ENCODE peak calls at places on chromosomes 11 and 22, in eight cellular contexts. One of them, this sample, is unnamed.

GRCh38 chr22:27370281-27370680 is 431.3 kb downstream of the MN1 start:
- DNase-seq in A172: no peak
- DNase-seq in activated naive CD4-positive, alpha-beta T cell: no peak
- DNase-seq in CD8-positive, alpha-beta memory T cell: no peak
- DNase-seq in cardiac fibroblast: peak
- DNase-seq in naive B cell: no peak
- DNase-seq in stimulated activated CD8-positive, alpha-beta memory T cell treated with anti-CD3 and anti-CD28 coated beads, Interleukin-15, amount 100 ng/mL, for 1 hour: no peak
- DNase-seq in SK-N-SH: no peak
- DNase-seq in this sample: no peak

GRCh38 chr11:6326980-6327379 is 6.7 kb upstream of the CAVIN3 start:
- DNase-seq in CD8-positive, alpha-beta memory T cell: no peak
- DNase-seq in naive B cell: no peak
- DNase-seq in A172: no peak
- DNase-seq in activated naive CD4-positive, alpha-beta T cell: no peak
- DNase-seq in SK-N-SH: no peak
- DNase-seq in cardiac fibroblast: no peak
- DNase-seq in stimulated activated CD8-positive, alpha-beta memory T cell treated with anti-CD3 and anti-CD28 coated beads, Interleukin-15, amount 100 ng/mL, for 1 hour: no peak
- DNase-seq in this sample: no peak

GRCh38 chr11:17012712-17013547 is 1.3 kb downstream of the PLEKHA7 start:
- DNase-seq in cardiac fibroblast: peak
- DNase-seq in SK-N-SH: no peak
- DNase-seq in activated naive CD4-positive, alpha-beta T cell: no peak
- DNase-seq in CD8-positive, alpha-beta memory T cell: no peak
- DNase-seq in naive B cell: no peak
- DNase-seq in stimulated activated CD8-positive, alpha-beta memory T cell treated with anti-CD3 and anti-CD28 coated beads, Interleukin-15, amount 100 ng/mL, for 1 hour: no peak
- DNase-seq in A172: peak
- DNase-seq in this sample: no peak

GRCh38 chr11:124475265-124475664 is 29.8 kb upstream of the OR8B8 start:
- DNase-seq in stimulated activated CD8-positive, alpha-beta memory T cell treated with anti-CD3 and anti-CD28 coated beads, Interleukin-15, amount 100 ng/mL, for 1 hour: no peak
- DNase-seq in naive B cell: no peak
- DNase-seq in A172: no peak
- DNase-seq in cardiac fibroblast: no peak
- DNase-seq in CD8-positive, alpha-beta memory T cell: no peak
- DNase-seq in SK-N-SH: no peak
- DNase-seq in activated naive CD4-positive, alpha-beta T cell: no peak
- DNase-seq in this sample: no peak

GRCh38 chr11:64006468-64006867 is 20.2 kb downstream of the OTUB1 start:
- DNase-seq in SK-N-SH: no peak
- DNase-seq in cardiac fibroblast: no peak
- DNase-seq in CD8-positive, alpha-beta memory T cell: no peak
- DNase-seq in activated naive CD4-positive, alpha-beta T cell: no peak
- DNase-seq in naive B cell: no peak
- DNase-seq in A172: no peak
- DNase-seq in stimulated activated CD8-positive, alpha-beta memory T cell treated with anti-CD3 and anti-CD28 coated beads, Interleukin-15, amount 100 ng/mL, for 1 hour: no peak
- DNase-seq in this sample: no peak

GRCh38 chr22:37751449-37752188 is 54.8 kb downstream of the TRIOBP start:
- DNase-seq in stimulated activated CD8-positive, alpha-beta memory T cell treated with anti-CD3 and anti-CD28 coated beads, Interleukin-15, amount 100 ng/mL, for 1 hour: no peak
- DNase-seq in CD8-positive, alpha-beta memory T cell: no peak
- DNase-seq in activated naive CD4-positive, alpha-beta T cell: no peak
- DNase-seq in cardiac fibroblast: no peak
- DNase-seq in naive B cell: no peak
- DNase-seq in A172: no peak
- DNase-seq in SK-N-SH: no peak
- DNase-seq in this sample: no peak

GRCh38 chr11:6523253-6523652 is 26.2 kb downstream of the DNHD1 start:
- DNase-seq in SK-N-SH: no peak
- DNase-seq in CD8-positive, alpha-beta memory T cell: no peak
- DNase-seq in cardiac fibroblast: peak
- DNase-seq in activated naive CD4-positive, alpha-beta T cell: no peak
- DNase-seq in naive B cell: no peak
- DNase-seq in stimulated activated CD8-positive, alpha-beta memory T cell treated with anti-CD3 and anti-CD28 coated beads, Interleukin-15, amount 100 ng/mL, for 1 hour: no peak
- DNase-seq in A172: peak
- DNase-seq in this sample: no peak

GRCh38 chr11:94805994-94806393 is 37.8 kb downstream of the AMOTL1 start:
- DNase-seq in A172: no peak
- DNase-seq in cardiac fibroblast: no peak
- DNase-seq in activated naive CD4-positive, alpha-beta T cell: no peak
- DNase-seq in stimulated activated CD8-positive, alpha-beta memory T cell treated with anti-CD3 and anti-CD28 coated beads, Interleukin-15, amount 100 ng/mL, for 1 hour: no peak
- DNase-seq in CD8-positive, alpha-beta memory T cell: no peak
- DNase-seq in naive B cell: no peak
- DNase-seq in SK-N-SH: no peak
- DNase-seq in this sample: no peak

GRCh38 chr22:19497245-19497644 is 17.5 kb downstream of the CDC45 start:
- DNase-seq in naive B cell: no peak
- DNase-seq in CD8-positive, alpha-beta memory T cell: no peak
- DNase-seq in cardiac fibroblast: peak
- DNase-seq in stimulated activated CD8-positive, alpha-beta memory T cell treated with anti-CD3 and anti-CD28 coated beads, Interleukin-15, amount 100 ng/mL, for 1 hour: no peak
- DNase-seq in activated naive CD4-positive, alpha-beta T cell: no peak
- DNase-seq in SK-N-SH: no peak
- DNase-seq in A172: no peak
- DNase-seq in this sample: peak

GRCh38 chr22:46897246-46897623 is 134.8 kb downstream of the TBC1D22A start:
- DNase-seq in activated naive CD4-positive, alpha-beta T cell: no peak
- DNase-seq in cardiac fibroblast: no peak
- DNase-seq in CD8-positive, alpha-beta memory T cell: no peak
- DNase-seq in stimulated activated CD8-positive, alpha-beta memory T cell treated with anti-CD3 and anti-CD28 coated beads, Interleukin-15, amount 100 ng/mL, for 1 hour: no peak
- DNase-seq in SK-N-SH: no peak
- DNase-seq in A172: peak
- DNase-seq in naive B cell: no peak
- DNase-seq in this sample: no peak

GRCh38 chr11:118411523-118411922 is 10.1 kb downstream of the ATP5MG start:
- DNase-seq in activated naive CD4-positive, alpha-beta T cell: no peak
- DNase-seq in CD8-positive, alpha-beta memory T cell: no peak
- DNase-seq in stimulated activated CD8-positive, alpha-beta memory T cell treated with anti-CD3 and anti-CD28 coated beads, Interleukin-15, amount 100 ng/mL, for 1 hour: no peak
- DNase-seq in SK-N-SH: no peak
- DNase-seq in A172: no peak
- DNase-seq in cardiac fibroblast: no peak
- DNase-seq in naive B cell: no peak
- DNase-seq in this sample: no peak

GRCh38 chr11:12683857-12684256 is 9.6 kb downstream of the TEAD1 start:
- DNase-seq in A172: no peak
- DNase-seq in SK-N-SH: no peak
- DNase-seq in activated naive CD4-positive, alpha-beta T cell: no peak
- DNase-seq in cardiac fibroblast: peak
- DNase-seq in naive B cell: no peak
- DNase-seq in CD8-positive, alpha-beta memory T cell: no peak
- DNase-seq in stimulated activated CD8-positive, alpha-beta memory T cell treated with anti-CD3 and anti-CD28 coated beads, Interleukin-15, amount 100 ng/mL, for 1 hour: no peak
- DNase-seq in this sample: no peak

GRCh38 chr11:18780329-18780728 is 11.3 kb downstream of the PTPN5 start:
- DNase-seq in stimulated activated CD8-positive, alpha-beta memory T cell treated with anti-CD3 and anti-CD28 coated beads, Interleukin-15, amount 100 ng/mL, for 1 hour: no peak
- DNase-seq in cardiac fibroblast: no peak
- DNase-seq in A172: no peak
- DNase-seq in activated naive CD4-positive, alpha-beta T cell: no peak
- DNase-seq in naive B cell: no peak
- DNase-seq in CD8-positive, alpha-beta memory T cell: no peak
- DNase-seq in SK-N-SH: no peak
- DNase-seq in this sample: no peak

GRCh38 chr11:16685914-16686313 is 52.5 kb upstream of the C11orf58 start:
- DNase-seq in activated naive CD4-positive, alpha-beta T cell: no peak
- DNase-seq in naive B cell: no peak
- DNase-seq in A172: no peak
- DNase-seq in SK-N-SH: no peak
- DNase-seq in stimulated activated CD8-positive, alpha-beta memory T cell treated with anti-CD3 and anti-CD28 coated beads, Interleukin-15, amount 100 ng/mL, for 1 hour: no peak
- DNase-seq in cardiac fibroblast: no peak
- DNase-seq in CD8-positive, alpha-beta memory T cell: no peak
- DNase-seq in this sample: no peak

GRCh38 chr22:42383287-42383686 is 48.9 kb downstream of the NFAM1 start:
- DNase-seq in CD8-positive, alpha-beta memory T cell: no peak
- DNase-seq in stimulated activated CD8-positive, alpha-beta memory T cell treated with anti-CD3 and anti-CD28 coated beads, Interleukin-15, amount 100 ng/mL, for 1 hour: no peak
- DNase-seq in cardiac fibroblast: no peak
- DNase-seq in naive B cell: no peak
- DNase-seq in A172: no peak
- DNase-seq in SK-N-SH: no peak
- DNase-seq in activated naive CD4-positive, alpha-beta T cell: no peak
- DNase-seq in this sample: no peak

GRCh38 chr11:47331454-47332302 is 20.8 kb downstream of the MYBPC3 start:
- DNase-seq in CD8-positive, alpha-beta memory T cell: no peak
- DNase-seq in stimulated activated CD8-positive, alpha-beta memory T cell treated with anti-CD3 and anti-CD28 coated beads, Interleukin-15, amount 100 ng/mL, for 1 hour: no peak
- DNase-seq in cardiac fibroblast: no peak
- DNase-seq in SK-N-SH: peak
- DNase-seq in activated naive CD4-positive, alpha-beta T cell: no peak
- DNase-seq in A172: no peak
- DNase-seq in naive B cell: no peak
- DNase-seq in this sample: no peak

GRCh38 chr11:95849087-95849825 is 59.0 kb downstream of the CEP57 start:
- DNase-seq in cardiac fibroblast: peak
- DNase-seq in A172: peak
- DNase-seq in SK-N-SH: peak
- DNase-seq in activated naive CD4-positive, alpha-beta T cell: no peak
- DNase-seq in stimulated activated CD8-positive, alpha-beta memory T cell treated with anti-CD3 and anti-CD28 coated beads, Interleukin-15, amount 100 ng/mL, for 1 hour: no peak
- DNase-seq in naive B cell: no peak
- DNase-seq in CD8-positive, alpha-beta memory T cell: no peak
- DNase-seq in this sample: no peak

GRCh38 chr11:35158371-35159081 is 19.6 kb downstream of the CD44 start:
- DNase-seq in CD8-positive, alpha-beta memory T cell: no peak
- DNase-seq in activated naive CD4-positive, alpha-beta T cell: no peak
- DNase-seq in A172: no peak
- DNase-seq in naive B cell: no peak
- DNase-seq in cardiac fibroblast: no peak
- DNase-seq in stimulated activated CD8-positive, alpha-beta memory T cell treated with anti-CD3 and anti-CD28 coated beads, Interleukin-15, amount 100 ng/mL, for 1 hour: no peak
- DNase-seq in SK-N-SH: no peak
- DNase-seq in this sample: no peak

GRCh38 chr11:46127150-46127638 is 5.9 kb upstream of the PHF21A start:
- DNase-seq in cardiac fibroblast: peak
- DNase-seq in activated naive CD4-positive, alpha-beta T cell: no peak
- DNase-seq in SK-N-SH: peak
- DNase-seq in stimulated activated CD8-positive, alpha-beta memory T cell treated with anti-CD3 and anti-CD28 coated beads, Interleukin-15, amount 100 ng/mL, for 1 hour: peak
- DNase-seq in A172: peak
- DNase-seq in CD8-positive, alpha-beta memory T cell: peak
- DNase-seq in naive B cell: no peak
- DNase-seq in this sample: no peak

GRCh38 chr22:44026630-44027511 is 2.8 kb downstream of the PARVB start:
- DNase-seq in activated naive CD4-positive, alpha-beta T cell: no peak
- DNase-seq in A172: no peak
- DNase-seq in cardiac fibroblast: peak
- DNase-seq in naive B cell: peak
- DNase-seq in stimulated activated CD8-positive, alpha-beta memory T cell treated with anti-CD3 and anti-CD28 coated beads, Interleukin-15, amount 100 ng/mL, for 1 hour: peak
- DNase-seq in CD8-positive, alpha-beta memory T cell: peak
- DNase-seq in SK-N-SH: no peak
- DNase-seq in this sample: no peak

GRCh38 chr11:30984442-30984816 is 385.1 kb downstream of the DCDC1 start:
- DNase-seq in CD8-positive, alpha-beta memory T cell: no peak
- DNase-seq in cardiac fibroblast: peak
- DNase-seq in A172: peak
- DNase-seq in SK-N-SH: peak
- DNase-seq in naive B cell: no peak
- DNase-seq in stimulated activated CD8-positive, alpha-beta memory T cell treated with anti-CD3 and anti-CD28 coated beads, Interleukin-15, amount 100 ng/mL, for 1 hour: no peak
- DNase-seq in activated naive CD4-positive, alpha-beta T cell: no peak
- DNase-seq in this sample: no peak

GRCh38 chr22:45966320-45966891 is 10.6 kb downstream of the WNT7B start:
- DNase-seq in cardiac fibroblast: no peak
- DNase-seq in activated naive CD4-positive, alpha-beta T cell: no peak
- DNase-seq in SK-N-SH: no peak
- DNase-seq in CD8-positive, alpha-beta memory T cell: no peak
- DNase-seq in stimulated activated CD8-positive, alpha-beta memory T cell treated with anti-CD3 and anti-CD28 coated beads, Interleukin-15, amount 100 ng/mL, for 1 hour: no peak
- DNase-seq in A172: peak
- DNase-seq in naive B cell: no peak
- DNase-seq in this sample: no peak

GRCh38 chr11:87236368-87236767 is 198.6 kb downstream of the TMEM135 start:
- DNase-seq in CD8-positive, alpha-beta memory T cell: no peak
- DNase-seq in A172: no peak
- DNase-seq in cardiac fibroblast: no peak
- DNase-seq in activated naive CD4-positive, alpha-beta T cell: no peak
- DNase-seq in naive B cell: no peak
- DNase-seq in SK-N-SH: no peak
- DNase-seq in stimulated activated CD8-positive, alpha-beta memory T cell treated with anti-CD3 and anti-CD28 coated beads, Interleukin-15, amount 100 ng/mL, for 1 hour: no peak
- DNase-seq in this sample: no peak

GRCh38 chr11:117872420-117872961 is 4.0 kb downstream of the FXYD6 start:
- DNase-seq in stimulated activated CD8-positive, alpha-beta memory T cell treated with anti-CD3 and anti-CD28 coated beads, Interleukin-15, amount 100 ng/mL, for 1 hour: no peak
- DNase-seq in SK-N-SH: no peak
- DNase-seq in A172: no peak
- DNase-seq in CD8-positive, alpha-beta memory T cell: no peak
- DNase-seq in naive B cell: no peak
- DNase-seq in activated naive CD4-positive, alpha-beta T cell: no peak
- DNase-seq in cardiac fibroblast: no peak
- DNase-seq in this sample: no peak

GRCh38 chr22:50304528-50305392 is 2.7 kb downstream of the PLXNB2 start:
- DNase-seq in SK-N-SH: no peak
- DNase-seq in cardiac fibroblast: peak
- DNase-seq in naive B cell: peak
- DNase-seq in A172: peak
- DNase-seq in activated naive CD4-positive, alpha-beta T cell: no peak
- DNase-seq in stimulated activated CD8-positive, alpha-beta memory T cell treated with anti-CD3 and anti-CD28 coated beads, Interleukin-15, amount 100 ng/mL, for 1 hour: no peak
- DNase-seq in CD8-positive, alpha-beta memory T cell: no peak
- DNase-seq in this sample: no peak

GRCh38 chr22:30694171-30694637 is 470 bp upstream of the OSBP2 start:
- DNase-seq in CD8-positive, alpha-beta memory T cell: peak
- DNase-seq in stimulated activated CD8-positive, alpha-beta memory T cell treated with anti-CD3 and anti-CD28 coated beads, Interleukin-15, amount 100 ng/mL, for 1 hour: peak
- DNase-seq in A172: peak
- DNase-seq in naive B cell: peak
- DNase-seq in cardiac fibroblast: no peak
- DNase-seq in activated naive CD4-positive, alpha-beta T cell: no peak
- DNase-seq in SK-N-SH: peak
- DNase-seq in this sample: peak

GRCh38 chr22:27850000-27850465 is 48.5 kb upstream of the MN1 start:
- DNase-seq in SK-N-SH: no peak
- DNase-seq in stimulated activated CD8-positive, alpha-beta memory T cell treated with anti-CD3 and anti-CD28 coated beads, Interleukin-15, amount 100 ng/mL, for 1 hour: no peak
- DNase-seq in activated naive CD4-positive, alpha-beta T cell: no peak
- DNase-seq in naive B cell: no peak
- DNase-seq in CD8-positive, alpha-beta memory T cell: no peak
- DNase-seq in cardiac fibroblast: peak
- DNase-seq in A172: no peak
- DNase-seq in this sample: no peak

GRCh38 chr11:90594658-90595057 is 371.8 kb upstream of the CHORDC1 start:
- DNase-seq in cardiac fibroblast: no peak
- DNase-seq in A172: no peak
- DNase-seq in naive B cell: no peak
- DNase-seq in SK-N-SH: peak
- DNase-seq in stimulated activated CD8-positive, alpha-beta memory T cell treated with anti-CD3 and anti-CD28 coated beads, Interleukin-15, amount 100 ng/mL, for 1 hour: no peak
- DNase-seq in activated naive CD4-positive, alpha-beta T cell: no peak
- DNase-seq in CD8-positive, alpha-beta memory T cell: no peak
- DNase-seq in this sample: no peak

GRCh38 chr22:32677876-32678275 is 123.6 kb upstream of the TIMP3 start:
- DNase-seq in cardiac fibroblast: no peak
- DNase-seq in activated naive CD4-positive, alpha-beta T cell: no peak
- DNase-seq in stimulated activated CD8-positive, alpha-beta memory T cell treated with anti-CD3 and anti-CD28 coated beads, Interleukin-15, amount 100 ng/mL, for 1 hour: no peak
- DNase-seq in naive B cell: no peak
- DNase-seq in CD8-positive, alpha-beta memory T cell: no peak
- DNase-seq in SK-N-SH: no peak
- DNase-seq in A172: no peak
- DNase-seq in this sample: no peak

GRCh38 chr11:42407379-42407778 is 904.4 kb upstream of the API5 start:
- DNase-seq in cardiac fibroblast: peak
- DNase-seq in stimulated activated CD8-positive, alpha-beta memory T cell treated with anti-CD3 and anti-CD28 coated beads, Interleukin-15, amount 100 ng/mL, for 1 hour: no peak
- DNase-seq in naive B cell: no peak
- DNase-seq in SK-N-SH: peak
- DNase-seq in A172: no peak
- DNase-seq in CD8-positive, alpha-beta memory T cell: no peak
- DNase-seq in activated naive CD4-positive, alpha-beta T cell: no peak
- DNase-seq in this sample: no peak

GRCh38 chr11:26143553-26144308 is 188.2 kb upstream of the ANO3 start:
- DNase-seq in SK-N-SH: no peak
- DNase-seq in CD8-positive, alpha-beta memory T cell: no peak
- DNase-seq in A172: no peak
- DNase-seq in activated naive CD4-positive, alpha-beta T cell: no peak
- DNase-seq in naive B cell: no peak
- DNase-seq in stimulated activated CD8-positive, alpha-beta memory T cell treated with anti-CD3 and anti-CD28 coated beads, Interleukin-15, amount 100 ng/mL, for 1 hour: no peak
- DNase-seq in cardiac fibroblast: no peak
- DNase-seq in this sample: no peak

GRCh38 chr22:26485013-26485412 is 1.3 kb downstream of the SRRD start:
- DNase-seq in A172: no peak
- DNase-seq in cardiac fibroblast: no peak
- DNase-seq in CD8-positive, alpha-beta memory T cell: no peak
- DNase-seq in naive B cell: no peak
- DNase-seq in stimulated activated CD8-positive, alpha-beta memory T cell treated with anti-CD3 and anti-CD28 coated beads, Interleukin-15, amount 100 ng/mL, for 1 hour: no peak
- DNase-seq in SK-N-SH: no peak
- DNase-seq in activated naive CD4-positive, alpha-beta T cell: no peak
- DNase-seq in this sample: no peak

GRCh38 chr11:2190670-2191471 is 19.3 kb upstream of the TH start:
- DNase-seq in CD8-positive, alpha-beta memory T cell: no peak
- DNase-seq in cardiac fibroblast: no peak
- DNase-seq in naive B cell: no peak
- DNase-seq in SK-N-SH: peak
- DNase-seq in stimulated activated CD8-positive, alpha-beta memory T cell treated with anti-CD3 and anti-CD28 coated beads, Interleukin-15, amount 100 ng/mL, for 1 hour: no peak
- DNase-seq in A172: no peak
- DNase-seq in activated naive CD4-positive, alpha-beta T cell: no peak
- DNase-seq in this sample: no peak